ENCODE peak calls at places on chromosomes 4 and X, in six cellular contexts. B is cardiac muscle cell; L is PC-3; J is fibroblast of the aortic adventitia; G is CD8-positive, alpha-beta memory T cell; F is T-helper 17 cell. Q is an unnamed sample.

GRCh38 chr4:10298681-10299080 is 158.5 kb downstream of the ZNF518B start:
- DNase-seq in B (no peak), G (no peak), F (no peak), L (no peak), J (no peak), Q (no peak)

GRCh38 chr4:82745173-82745842 is 53.3 kb downstream of the SCD5 start:
- DNase-seq in J (peak), G (no peak), F (no peak), B (no peak), L (no peak), Q (no peak)

GRCh38 chr4:165027762-165028402 is 3.9 kb upstream of the TRIM60 start:
- DNase-seq in B (no peak), G (no peak), L (no peak), J (no peak), F (no peak), Q (no peak)

GRCh38 chr4:121030151-121030550 is 42.2 kb downstream of the NDNF start:
- DNase-seq in G (no peak), J (peak), F (no peak), L (no peak), B (no peak), Q (no peak)

GRCh38 chr4:22692736-22693135 is at the start of gene GBA3:
- DNase-seq in J (no peak), B (no peak), F (no peak), G (no peak), L (no peak), Q (no peak)

GRCh38 chrX:39399387-39399786 is 598.1 kb downstream of the MID1IP1 start:
- DNase-seq in J (no peak), B (no peak), F (no peak), L (no peak), G (no peak), Q (no peak)

GRCh38 chrX:154351183-154352011 is 23.0 kb downstream of the FLNA start:
- DNase-seq in J (no peak), L (no peak), G (no peak), F (peak), B (no peak), Q (peak)

GRCh38 chr4:105620640-105621323 is 68.4 kb downstream of the ARHGEF38 start:
- DNase-seq in L (peak), G (no peak), B (no peak), J (peak), F (no peak), Q (no peak)

GRCh38 chrX:370963-371745 is 15.6 kb downstream of the PPP2R3B start:
- DNase-seq in B (no peak), J (no peak), G (no peak), L (no peak), F (no peak), Q (no peak)

GRCh38 chr4:99180367-99181169 is 36.5 kb upstream of the ADH4 start:
- DNase-seq in J (peak), F (no peak), L (peak), G (no peak), B (no peak), Q (no peak)

GRCh38 chr4:93617596-93617995 is 211.0 kb upstream of the ATOH1 start:
- DNase-seq in G (no peak), L (no peak), B (no peak), F (no peak), J (no peak), Q (no peak)

GRCh38 chr4:98801259-98801725 is 127.6 kb downstream of the EIF4E start:
- DNase-seq in J (no peak), G (no peak), L (no peak), B (peak), F (no peak), Q (no peak)

GRCh38 chr4:176302283-176303275 is 17.2 kb upstream of the SPCS3 start:
- DNase-seq in J (peak), G (no peak), F (no peak), B (no peak), L (peak), Q (no peak)

GRCh38 chrX:9352683-9353430 is 112.0 kb upstream of the TBL1X start:
- DNase-seq in J (peak), B (no peak), F (no peak), G (peak), L (peak), Q (peak)

GRCh38 chr4:121253961-121254360 is 89.8 kb upstream of the TNIP3 start:
- DNase-seq in L (no peak), G (peak), B (no peak), J (no peak), F (no peak), Q (no peak)

GRCh38 chr4:763922-764321 is 58.3 kb downstream of the PCGF3 start:
- DNase-seq in F (no peak), G (no peak), B (no peak), J (no peak), L (no peak), Q (no peak)